ENCODE peak calls at places on chromosomes 12 and 14, in eight cellular contexts. X is psoas muscle, B is stomach, C is lower leg skin, D is lung, E is AG10803, Q is Panc1, V is endothelial cell of umbilical vein. A is an unnamed sample.

GRCh38 chr12:50246873-50247612 is 36.3 kb downstream of the LIMA1 start:
- DNase-seq in X (peak), B (peak), C (peak), D (peak), E (peak), Q (peak), V (peak), A (peak)

GRCh38 chr14:91119556-91120311 is 5.9 kb downstream of the DGLUCY start:
- DNase-seq in X (peak), B (peak), C (no peak), D (no peak), E (peak), Q (peak), V (peak), A (peak)

GRCh38 chr14:91350813-91351507 is 66.7 kb downstream of the CCDC88C start:
- DNase-seq in X (no peak), B (no peak), C (no peak), D (no peak), E (no peak), Q (no peak), V (no peak), A (no peak)

GRCh38 chr12:120125029-120125428 is 8.5 kb upstream of the RAB35 start:
- DNase-seq in X (no peak), B (no peak), C (no peak), D (no peak), E (no peak), Q (no peak), V (no peak), A (no peak)

GRCh38 chr12:16389594-16389993 is 42.1 kb downstream of the MGST1 start:
- DNase-seq in X (no peak), B (no peak), C (no peak), D (no peak), E (peak), Q (no peak), V (no peak), A (peak)

GRCh38 chr14:52327374-52328226 is 13.5 kb downstream of the PTGER2 start:
- DNase-seq in X (no peak), B (no peak), C (no peak), D (no peak), E (peak), Q (peak), V (no peak), A (no peak)

GRCh38 chr12:30694971-30695326 is 720 bp downstream of the IPO8 start:
- DNase-seq in X (peak), B (peak), C (no peak), D (peak), E (peak), Q (no peak), V (peak), A (no peak)

GRCh38 chr14:93941293-93941910 is 14.3 kb downstream of the FAM181A start:
- DNase-seq in X (no peak), B (no peak), C (no peak), D (no peak), E (peak), Q (no peak), V (no peak), A (peak)

GRCh38 chr12:31331242-31331641 is 5.3 kb upstream of the SINHCAF start:
- DNase-seq in X (no peak), B (no peak), C (no peak), D (no peak), E (no peak), Q (no peak), V (no peak), A (no peak)

GRCh38 chr14:91218041-91218440 is 26.5 kb downstream of the GPR68 start:
- DNase-seq in X (no peak), B (no peak), C (no peak), D (no peak), E (no peak), Q (no peak), V (peak), A (no peak)

GRCh38 chr12:73902270-73902669 is 635.4 kb upstream of the ATXN7L3B start:
- DNase-seq in X (no peak), B (no peak), C (no peak), D (no peak), E (no peak), Q (no peak), V (no peak), A (no peak)

GRCh38 chr14:103748539-103748867 is 32.9 kb downstream of the ZFYVE21 start:
- DNase-seq in X (no peak), B (peak), C (no peak), D (no peak), E (no peak), Q (no peak), V (no peak), A (no peak)

GRCh38 chr14:23723911-23724310 is 87.7 kb downstream of the DHRS2 start:
- DNase-seq in X (no peak), B (no peak), C (no peak), D (no peak), E (no peak), Q (no peak), V (no peak), A (no peak)

GRCh38 chr12:92224685-92225331 is 79.2 kb upstream of the BTG1 start:
- DNase-seq in X (no peak), B (no peak), C (no peak), D (no peak), E (peak), Q (no peak), V (peak), A (no peak)

GRCh38 chr14:73246387-73247150 is 9.3 kb downstream of the PAPLN start:
- DNase-seq in X (no peak), B (no peak), C (no peak), D (no peak), E (no peak), Q (no peak), V (no peak), A (no peak)
- H3K4me3 ChIP-seq in X (peak), B (peak), C (no peak), D (no peak), E (peak), Q (peak), V (peak), A (no peak)

GRCh38 chr14:102095871-102096568 is 9.2 kb upstream of the HSP90AA1 start:
- DNase-seq in X (no peak), B (no peak), C (no peak), D (no peak), E (no peak), Q (no peak), V (no peak), A (no peak)
- TF ChIP-seq CTCF in X (no peak), B (no peak), C (no peak), D (no peak), E (no peak), Q (no peak), V (no peak), A (no peak)

GRCh38 chr12:113439606-113440030 is 17.4 kb downstream of the SDSL start:
- DNase-seq in X (no peak), B (peak), C (no peak), D (no peak), E (peak), Q (no peak), V (peak), A (no peak)

GRCh38 chr12:113440336-113440735 is 18.2 kb downstream of the SDSL start:
- DNase-seq in X (no peak), B (no peak), C (no peak), D (no peak), E (no peak), Q (no peak), V (no peak), A (no peak)

GRCh38 chr12:113440947-113441782 is 19.0 kb downstream of the SDSL start:
- DNase-seq in X (no peak), B (no peak), C (no peak), D (no peak), E (no peak), Q (no peak), V (no peak), A (no peak)

GRCh38 chr12:113445544-113446176 is 23.5 kb downstream of the SDSL start:
- DNase-seq in X (no peak), B (no peak), C (no peak), D (no peak), E (peak), Q (no peak), V (no peak), A (no peak)

DNA sequence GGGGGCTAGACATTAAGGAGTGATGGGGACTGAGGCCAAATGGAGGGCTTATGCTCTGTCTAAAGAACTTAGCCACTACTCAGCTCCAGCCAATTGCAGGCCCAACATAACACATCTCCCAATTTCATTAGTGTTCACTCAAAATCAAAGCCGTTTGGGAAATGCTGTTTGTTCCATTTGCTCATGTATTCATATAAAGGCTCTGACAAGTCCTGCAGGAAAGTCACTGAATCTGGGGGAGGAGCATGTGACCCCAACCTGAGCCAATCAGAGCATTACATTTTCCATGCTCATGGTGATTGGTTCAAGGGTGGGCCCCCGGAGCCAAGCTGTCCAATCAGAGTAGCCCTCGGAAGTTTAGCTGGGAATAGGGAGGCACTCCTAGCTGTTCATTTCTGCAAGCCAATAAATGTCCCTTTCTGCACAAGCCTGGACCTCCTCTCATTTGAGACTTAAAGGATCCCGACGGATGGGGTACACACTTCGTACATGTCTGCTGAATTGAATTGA is 20.9 kb downstream of the SDSL start:
- DNase-seq in X (no peak), B (no peak), C (no peak), D (no peak), E (no peak), Q (no peak), V (no peak), A (no peak)
- H3K4me3 ChIP-seq in X (no peak), B (no peak), C (no peak), D (no peak), E (no peak), Q (no peak), V (no peak), A (no peak)

DNA sequence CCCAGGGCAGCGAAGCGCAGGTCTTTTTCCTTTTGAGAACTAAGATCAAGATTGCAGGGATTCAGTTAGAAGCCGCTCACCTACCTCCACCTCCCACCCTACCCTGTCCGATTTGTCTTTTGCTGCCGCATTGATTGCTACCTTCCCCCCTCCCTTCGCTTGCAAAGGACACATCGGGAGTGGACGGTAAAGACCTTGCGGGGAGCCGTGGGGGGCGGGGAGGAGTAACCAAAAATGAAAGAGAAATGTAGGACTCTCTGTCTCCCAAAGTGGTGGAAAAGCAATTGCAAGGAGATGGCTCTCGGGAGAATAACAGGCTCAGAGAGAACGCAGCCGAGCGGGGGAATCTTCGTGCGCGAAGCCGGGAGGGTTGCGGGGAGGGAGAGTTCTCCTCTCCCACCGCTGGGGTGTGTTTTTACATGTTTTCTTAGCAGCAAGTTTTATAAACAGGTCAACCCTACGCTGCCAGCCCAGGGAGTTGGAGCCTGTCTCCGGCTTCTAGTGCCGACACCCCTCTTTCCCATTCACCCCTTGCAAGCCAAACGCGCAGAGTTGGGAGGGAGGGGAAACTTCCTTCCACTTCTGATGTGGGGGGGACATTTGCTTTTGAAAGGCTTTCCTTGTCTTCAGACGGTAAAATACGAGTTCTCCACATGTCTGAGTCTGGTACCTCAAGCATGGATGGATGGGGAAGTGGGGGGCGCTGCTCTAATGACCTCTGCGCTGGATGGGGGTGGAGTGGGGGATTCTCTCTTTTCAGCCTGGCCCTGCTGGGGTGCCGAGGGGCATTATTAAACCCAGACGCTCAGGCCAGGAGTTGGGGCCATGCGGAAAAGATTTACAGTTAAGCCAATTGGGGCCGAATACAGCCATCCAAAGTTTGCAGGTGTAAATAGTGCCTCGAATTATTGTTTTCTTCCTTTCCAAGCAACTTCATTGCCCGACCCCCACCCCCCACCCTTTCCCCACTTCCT is 8.9 kb upstream of the TBX3 start:
- DNase-seq in X (peak), B (no peak), C (no peak), D (no peak), E (peak), Q (no peak), V (no peak), A (no peak)
- TF ChIP-seq CTCF in X (no peak), B (no peak), C (no peak), D (no peak), E (peak), Q (no peak), V (no peak), A (no peak)

DNA sequence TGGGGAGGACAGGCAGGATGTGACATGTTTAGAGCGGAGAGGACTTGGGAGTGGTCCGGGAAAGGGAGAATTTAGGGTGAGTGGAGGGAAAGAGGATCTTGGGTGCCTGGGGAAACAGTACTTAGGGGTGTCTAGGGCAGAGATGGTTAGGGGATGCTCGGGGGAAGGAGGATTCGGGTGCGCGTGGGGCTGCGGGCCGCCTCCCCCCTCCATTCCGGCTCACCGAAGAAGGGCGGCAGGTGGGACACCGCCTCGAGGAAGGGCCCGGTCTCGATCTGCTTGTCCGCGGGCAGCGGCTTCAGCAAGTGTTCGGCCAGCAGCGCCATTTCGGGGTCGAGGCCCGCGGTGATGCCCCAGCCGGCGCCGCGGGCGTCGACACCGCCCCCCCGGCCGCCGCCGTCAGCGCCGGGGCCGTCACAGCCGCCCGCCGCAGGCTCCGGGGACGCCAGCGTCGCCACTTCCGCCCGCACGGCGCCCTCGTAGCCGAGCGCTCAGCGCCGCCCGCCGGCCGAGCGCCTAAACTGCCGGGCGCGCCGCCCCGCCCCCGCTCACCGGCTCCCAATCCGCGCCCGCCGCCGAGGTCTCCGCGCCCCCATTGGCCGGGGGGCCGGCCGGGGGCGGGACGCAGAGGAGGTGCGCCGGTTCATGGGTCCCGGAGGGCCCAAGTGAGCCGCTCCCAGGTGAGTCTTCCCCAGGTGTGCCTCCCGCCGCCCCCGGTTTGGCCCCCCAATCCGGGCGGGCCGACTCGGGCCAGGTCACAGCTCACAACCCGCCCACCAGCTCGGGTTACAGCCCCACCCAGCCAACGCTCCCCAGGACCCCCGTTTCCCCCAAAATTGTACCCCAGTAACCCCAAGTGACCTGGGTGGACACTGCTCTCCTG is at the start of gene GLTP:
- DNase-seq in X (peak), B (peak), C (peak), D (peak), E (peak), Q (no peak), V (peak), A (no peak)
- H3K4me3 ChIP-seq in X (peak), B (peak), C (peak), D (peak), E (peak), Q (peak), V (peak), A (peak)

DNA sequence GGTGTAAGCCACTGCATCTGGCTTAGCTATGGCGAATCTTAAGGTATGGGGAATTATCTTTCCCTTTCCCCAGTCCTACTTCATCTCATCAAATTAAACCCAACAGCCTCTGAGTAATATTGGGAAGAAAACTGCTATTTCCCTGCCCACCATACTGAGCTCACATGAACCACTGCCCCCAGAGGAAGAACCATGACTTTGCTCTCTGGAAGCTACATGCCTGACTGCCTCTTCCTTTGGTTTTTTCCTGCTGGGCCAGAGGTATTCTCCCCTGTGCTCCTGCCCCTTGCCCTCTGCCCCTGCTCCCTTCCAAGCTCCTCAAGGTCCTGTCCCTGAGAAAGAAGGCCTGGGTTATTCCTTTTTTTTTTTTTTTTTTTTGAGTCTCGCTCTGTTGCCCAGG is 15.2 kb downstream of the RILPL2 start:
- DNase-seq in X (no peak), B (no peak), C (no peak), D (no peak), E (no peak), Q (no peak), V (no peak), A (no peak)
- TF ChIP-seq CTCF in X (no peak), B (no peak), C (no peak), D (no peak), E (no peak), Q (no peak), V (no peak), A (no peak)

GRCh38 chr12:70178038-70178437 is 65.2 kb upstream of the CNOT2 start:
- DNase-seq in X (no peak), B (no peak), C (no peak), D (no peak), E (peak), Q (no peak), V (peak), A (no peak)

GRCh38 chr12:70180140-70180539 is 63.1 kb upstream of the CNOT2 start:
- DNase-seq in X (no peak), B (no peak), C (no peak), D (no peak), E (no peak), Q (no peak), V (no peak), A (no peak)

GRCh38 chr12:70176290-70176689 is 66.9 kb upstream of the CNOT2 start:
- DNase-seq in X (no peak), B (no peak), C (no peak), D (no peak), E (no peak), Q (no peak), V (no peak), A (no peak)

GRCh38 chr12:70177637-70178036 is 65.6 kb upstream of the CNOT2 start:
- DNase-seq in X (no peak), B (no peak), C (no peak), D (no peak), E (peak), Q (no peak), V (no peak), A (no peak)
- H3K4me3 ChIP-seq in X (no peak), B (no peak), C (no peak), D (no peak), E (no peak), Q (no peak), V (no peak), A (no peak)

GRCh38 chr12:53098354-53098981 is 1.0 kb downstream of the IGFBP6 start:
- DNase-seq in X (peak), B (peak), C (no peak), D (no peak), E (peak), Q (no peak), V (peak), A (no peak)

GRCh38 chr12:53098982-53099651 is 1.6 kb downstream of the IGFBP6 start:
- DNase-seq in X (peak), B (peak), C (peak), D (peak), E (peak), Q (peak), V (peak), A (peak)

GRCh38 chr12:53097207-53097563 is 282 bp upstream of the IGFBP6 start:
- DNase-seq in X (no peak), B (no peak), C (no peak), D (no peak), E (peak), Q (no peak), V (peak), A (no peak)

GRCh38 chr12:53096761-53097160 is 706 bp upstream of the IGFBP6 start:
- DNase-seq in X (no peak), B (peak), C (no peak), D (no peak), E (no peak), Q (no peak), V (no peak), A (no peak)

GRCh38 chr12:53097564-53098353 is at the start of gene IGFBP6:
- DNase-seq in X (peak), B (peak), C (no peak), D (no peak), E (peak), Q (no peak), V (peak), A (no peak)
- TF ChIP-seq CTCF in X (no peak), B (no peak), C (no peak), D (no peak), E (no peak), Q (no peak), V (no peak), A (no peak)

DNA sequence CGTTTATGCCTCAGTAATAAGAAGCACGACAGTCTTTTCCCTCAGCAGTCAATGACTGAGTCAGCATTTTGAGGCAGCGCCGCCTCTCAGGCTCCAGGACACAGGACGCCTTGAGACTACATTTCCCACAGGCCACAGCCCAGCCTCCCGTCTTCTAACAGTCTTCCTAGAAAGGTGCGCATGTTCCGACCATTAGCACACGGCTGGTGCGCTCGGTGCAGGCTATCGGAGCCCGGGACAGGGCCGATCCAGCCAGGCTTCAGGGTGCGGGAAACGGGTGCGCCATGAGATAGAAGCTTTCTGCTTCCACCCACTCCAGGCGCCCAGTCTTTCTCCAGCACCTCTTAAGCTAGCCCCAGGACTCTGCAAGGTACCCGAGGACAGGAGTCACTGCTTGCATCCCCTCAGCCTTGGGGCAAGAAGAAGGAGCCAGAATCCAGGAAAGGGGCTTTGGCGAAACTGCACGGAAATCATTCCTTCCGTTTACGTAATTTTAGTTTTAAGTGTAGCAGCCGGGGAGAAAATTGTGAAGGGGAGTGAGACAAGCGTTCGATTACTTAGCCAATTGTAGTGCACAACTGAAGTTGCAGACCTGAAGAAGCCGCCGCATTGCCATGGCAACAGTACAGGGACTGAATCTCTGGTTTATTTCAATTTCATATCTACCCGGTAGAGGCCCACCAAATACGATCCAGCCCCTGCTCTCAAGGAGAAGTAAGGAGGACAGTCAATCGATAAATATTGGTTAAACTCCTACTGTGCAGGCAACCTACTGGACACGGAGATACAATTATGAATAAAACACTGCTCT is 53.9 kb downstream of the ZNF641 start:
- DNase-seq in X (peak), B (peak), C (peak), D (peak), E (peak), Q (peak), V (peak), A (peak)
- H3K4me3 ChIP-seq in X (peak), B (peak), C (peak), D (peak), E (peak), Q (peak), V (no peak), A (peak)

A was measured in AG09309.